ENCODE peak calls at places on chromosomes 1 and 21, in six cellular contexts. B is H1, D is GM12878, U is HepG2, E is K562, M is HCT116. H is an unnamed sample. For H3K4me1, the result is how much of the 10 kb centered on the place peaks cover.

GRCh38 chr1:200184196-200184595 is 156.7 kb downstream of the NR5A2 start:
- DNase-seq in M (peak), B (no peak), U (no peak), E (no peak), D (no peak), H (no peak)

GRCh38 chr1:90175490-90176157 is 180.7 kb downstream of the ZNF326 start:
- DNase-seq in D (no peak), U (no peak), B (no peak), E (no peak), M (no peak), H (no peak)

GRCh38 chr21:17612023-17612564 is 607 bp downstream of the BTG3 start:
- DNase-seq in E (no peak), B (no peak), D (no peak), U (no peak), M (no peak), H (peak)

GRCh38 chr1:206808615-206809014 is 36.3 kb upstream of the IL10 start:
- DNase-seq in D (no peak), B (no peak), U (peak), M (no peak), E (peak), H (peak)

GRCh38 chr21:42311160-42311559 is 4.0 kb downstream of the TFF3 start:
- DNase-seq in B (no peak), U (no peak), M (no peak), E (no peak), D (no peak), H (no peak)

GRCh38 chr1:164510435-164510834 is 48.5 kb upstream of the PBX1 start:
- DNase-seq in M (no peak), U (no peak), B (no peak), D (no peak), E (no peak), H (no peak)

GRCh38 chr1:41876533-41877445 is 41.9 kb downstream of the HIVEP3 start:
- DNase-seq in E (no peak), B (no peak), U (no peak), M (no peak), D (no peak), H (no peak)

GRCh38 chr1:31799196-31799894 is 16.5 kb downstream of the SPOCD1 start:
- DNase-seq in D (no peak), B (no peak), U (no peak), M (no peak), E (no peak), H (no peak)

GRCh38 chr1:196866974-196867373 is 20.9 kb upstream of the CFHR4 start:
- DNase-seq in B (no peak), U (no peak), D (no peak), E (no peak), M (no peak), H (no peak)

GRCh38 chr21:45291613-45292398 is 4.1 kb upstream of the POFUT2 start:
- DNase-seq in E (no peak), D (no peak), U (no peak), M (no peak), B (no peak), H (no peak)
- H3K9ac ChIP-seq in E (no peak), D (no peak), U (no peak), M (no peak), B (no peak), H (peak)

DNA sequence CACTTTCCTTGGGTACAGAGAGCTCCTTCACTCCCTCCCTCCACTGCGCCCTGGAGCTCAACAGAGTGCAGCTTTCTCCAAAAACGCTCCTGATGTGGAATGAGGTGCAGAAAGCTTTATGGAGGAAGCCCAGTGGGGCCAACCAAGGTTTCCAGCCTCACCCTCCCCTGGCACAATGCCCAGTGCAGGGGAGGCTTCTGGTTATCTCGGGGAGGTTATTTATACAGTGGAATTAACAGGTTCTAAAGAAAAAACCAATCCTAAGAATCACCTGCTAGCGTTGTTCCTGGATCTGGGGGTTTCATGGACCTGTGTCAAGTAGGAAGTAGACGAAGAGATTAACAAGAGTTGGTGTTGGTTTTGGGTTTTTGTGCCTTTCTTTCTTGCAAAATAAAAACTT is at the start of gene ITLN1:
- DNase-seq in E (no peak), U (no peak), B (no peak), D (no peak), M (no peak), H (no peak)
- TF ChIP-seq ZNF274 in E (no peak), U (no peak), B (no peak), D (no peak), M (no peak), H (no peak)

GRCh38 chr1:190259424-190259823 is 218.2 kb downstream of the BRINP3 start:
- DNase-seq in E (no peak), D (no peak), M (no peak), B (no peak), U (no peak), H (no peak)

GRCh38 chr1:190262538-190262937 is 215.1 kb downstream of the BRINP3 start:
- DNase-seq in D (no peak), M (no peak), E (no peak), U (no peak), B (no peak), H (no peak)

DNA sequence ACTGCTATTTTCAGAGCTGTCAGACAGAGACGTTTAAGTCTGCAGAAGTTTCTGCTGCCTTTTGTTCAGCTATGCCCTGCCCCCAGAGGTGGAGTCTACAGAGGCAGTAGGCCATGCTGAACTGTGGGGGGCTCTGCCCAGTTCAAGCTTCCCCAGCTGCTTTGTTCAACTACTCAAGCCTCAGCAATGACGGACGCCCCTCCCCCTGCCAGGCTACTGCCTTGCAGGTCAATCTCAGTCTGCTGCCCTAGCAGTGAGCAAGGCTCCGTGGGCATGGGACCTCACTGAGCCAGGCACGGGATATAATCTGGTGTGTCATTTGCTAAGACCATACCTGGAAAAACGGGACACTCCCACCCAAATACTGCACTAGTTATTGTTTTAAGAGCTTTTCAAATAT is 219.7 kb downstream of the BRINP3 start:
- DNase-seq in U (no peak), B (peak), E (no peak), M (no peak), D (no peak), H (peak)
- H3K4me1 ChIP-seq in U (under half), B (under half), E (under half), M (under half), D (under half), H (under half)

GRCh38 chr1:168465942-168466702 is 77.7 kb downstream of the XCL2 start:
- DNase-seq in U (peak), B (no peak), M (no peak), D (peak), E (peak), H (no peak)
- H3K9ac ChIP-seq in U (no peak), B (no peak), M (no peak), D (no peak), E (no peak), H (no peak)

GRCh38 chr1:58942759-58943191 is 158.9 kb upstream of the JUN start:
- DNase-seq in U (no peak), B (no peak), D (no peak), E (no peak), M (no peak), H (no peak)

GRCh38 chr1:58943776-58944175 is 159.9 kb upstream of the JUN start:
- DNase-seq in E (no peak), M (no peak), D (no peak), B (no peak), U (no peak), H (no peak)

GRCh38 chr1:58939146-58939545 is 155.3 kb upstream of the JUN start:
- DNase-seq in M (no peak), U (no peak), B (no peak), D (no peak), E (no peak), H (no peak)

GRCh38 chr1:58939666-58940370 is 156.0 kb upstream of the JUN start:
- DNase-seq in U (no peak), M (no peak), D (no peak), B (no peak), E (no peak), H (no peak)

DNA sequence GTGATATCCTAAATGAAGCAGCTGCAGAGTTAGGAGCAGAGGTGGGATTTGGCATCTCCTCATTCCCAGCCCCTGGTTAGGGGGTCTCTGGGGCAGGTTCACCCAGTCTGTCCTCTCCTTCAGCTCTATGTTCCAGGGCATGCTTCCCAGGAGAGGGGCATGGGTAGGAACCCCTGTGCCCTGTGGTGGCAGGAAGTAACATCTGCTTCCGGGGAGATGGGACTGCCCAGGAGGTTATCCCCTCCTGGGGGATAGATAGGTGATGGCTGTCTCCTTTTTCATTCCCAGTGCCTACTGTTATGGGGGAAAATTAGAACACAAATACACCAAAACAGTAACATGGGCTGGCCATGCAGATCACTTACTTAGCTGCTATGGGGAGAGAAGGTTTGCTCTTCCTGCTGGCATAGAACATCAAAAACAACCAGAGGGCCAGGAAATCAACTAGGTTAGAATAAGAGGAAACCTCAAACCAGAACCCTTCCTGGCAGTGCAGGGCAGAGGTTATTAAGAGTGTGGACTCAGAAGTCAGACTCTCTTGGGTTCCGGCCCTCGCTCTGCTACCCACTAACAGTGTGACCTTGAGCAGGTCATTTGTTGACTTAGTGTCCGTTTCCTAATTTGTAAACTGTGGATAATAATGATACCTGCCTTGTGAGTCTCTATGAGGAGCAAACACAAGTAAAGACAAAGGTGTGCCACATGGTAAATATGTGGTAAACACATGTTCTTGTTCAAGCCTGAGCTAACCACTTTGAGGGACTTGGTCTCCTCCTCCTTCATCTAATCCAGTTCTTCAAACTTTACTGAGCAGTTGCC is 157.8 kb upstream of the JUN start:
- DNase-seq in E (no peak), M (no peak), B (no peak), D (no peak), U (peak), H (no peak)
- TF ChIP-seq ZNF274 in E (no peak), M (no peak), B (no peak), D (no peak), U (no peak), H (no peak)

GRCh38 chr1:24424990-24425389 is 9.4 kb downstream of the NIPAL3 start:
- DNase-seq in B (no peak), D (no peak), U (no peak), M (no peak), E (no peak), H (no peak)
- H3K4me1 ChIP-seq in B (under half), D (under half), U (under half), M (under half), E (under half), H (under half)

GRCh38 chr1:155196103-155196892 is 11.4 kb downstream of the THBS3 start:
- DNase-seq in M (no peak), E (no peak), U (no peak), D (no peak), B (no peak), H (peak)

GRCh38 chr1:155193275-155193990 is 14.3 kb downstream of the THBS3 start:
- DNase-seq in U (peak), D (no peak), B (no peak), M (peak), E (peak), H (no peak)

GRCh38 chr1:155191904-155192303 is 15.8 kb downstream of the THBS3 start:
- DNase-seq in E (no peak), M (no peak), U (no peak), D (no peak), B (no peak), H (no peak)

GRCh38 chr1:155195201-155196102 is 12.2 kb downstream of the THBS3 start:
- DNase-seq in E (no peak), D (no peak), M (no peak), U (no peak), B (no peak), H (no peak)

GRCh38 chr1:155192346-155193274 is 15.1 kb downstream of the THBS3 start:
- DNase-seq in D (no peak), E (peak), B (no peak), M (no peak), U (no peak), H (no peak)
- H3K9ac ChIP-seq in D (peak), E (peak), B (peak), M (peak), U (no peak), H (peak)

GRCh38 chr1:163241716-163242115 is 39.0 kb upstream of the RGS5 start:
- DNase-seq in B (no peak), E (no peak), U (no peak), M (no peak), D (no peak), H (no peak)
- TF ChIP-seq ZNF274 in B (no peak), E (no peak), U (no peak), M (no peak), D (no peak), H (no peak)

H was measured in NT2/D1.